ENCODE peak calls at places on chromosomes 11 and 22, in ten cellular contexts. M is Calu3, N is heart left ventricle, O is cardiac muscle cell, T is cardiac fibroblast, V is Caco-2, I is epithelial cell of esophagus, H is AG04449, P is uterus, X is neural crest cell. J is an unnamed sample.

GRCh38 chr11:2883717-2884423 is 1.7 kb downstream of the CDKN1C start:
- DNase-seq in M (no peak), N (peak), O (peak), T (peak), V (peak), I (no peak), H (no peak), P (no peak), X (no peak), J (no peak)

GRCh38 chr22:44031111-44031963 is 7.2 kb downstream of the PARVB start:
- DNase-seq in M (no peak), N (peak), O (no peak), T (peak), V (no peak), I (no peak), H (no peak), P (no peak), X (no peak), J (no peak)

GRCh38 chr11:6618117-6619020 is 853 bp downstream of the TPP1 start:
- DNase-seq in M (no peak), N (no peak), O (no peak), T (peak), V (no peak), I (peak), H (no peak), P (peak), X (no peak), J (peak)

GRCh38 chr11:24759742-24760141 is 262.9 kb downstream of the LUZP2 start:
- DNase-seq in M (no peak), N (no peak), O (no peak), T (no peak), V (no peak), I (no peak), H (no peak), P (no peak), X (no peak), J (no peak)

GRCh38 chr11:7571640-7572000 is 57.8 kb downstream of the PPFIBP2 start:
- DNase-seq in M (peak), N (peak), O (peak), T (peak), V (peak), I (peak), H (no peak), P (peak), X (peak), J (peak)

GRCh38 chr22:20151276-20151588 is 377 bp upstream of the CCDC188 start:
- DNase-seq in M (no peak), N (no peak), O (no peak), T (no peak), V (no peak), I (no peak), H (no peak), P (no peak), X (no peak), J (no peak)

GRCh38 chr11:16612801-16613400 is 125.5 kb upstream of the C11orf58 start:
- DNase-seq in M (no peak), N (no peak), O (peak), T (no peak), V (peak), I (peak), H (no peak), P (no peak), X (no peak), J (no peak)

GRCh38 chr11:119318240-119319135 is 1.6 kb upstream of the MCAM start:
- DNase-seq in M (no peak), N (peak), O (peak), T (peak), V (peak), I (peak), H (no peak), P (no peak), X (no peak), J (no peak)

GRCh38 chr11:93089474-93090102 is 108.2 kb downstream of the SLC36A4 start:
- DNase-seq in M (peak), N (no peak), O (peak), T (peak), V (peak), I (peak), H (no peak), P (no peak), X (no peak), J (no peak)

GRCh38 chr11:72812604-72812967 is 1.6 kb upstream of the ATG16L2 start:
- DNase-seq in M (no peak), N (no peak), O (peak), T (no peak), V (no peak), I (no peak), H (no peak), P (no peak), X (no peak), J (no peak)

GRCh38 chr11:73047773-73048371 is 94.2 kb downstream of the FCHSD2 start:
- DNase-seq in M (no peak), N (no peak), O (no peak), T (no peak), V (no peak), I (no peak), H (no peak), P (no peak), X (no peak), J (no peak)

GRCh38 chr11:65378208-65378927 is 4.1 kb downstream of the SLC25A45 start:
- DNase-seq in M (no peak), N (no peak), O (no peak), T (no peak), V (peak), I (no peak), H (no peak), P (no peak), X (no peak), J (no peak)

GRCh38 chr11:20109731-20110445 is 50.4 kb downstream of the DBX1 start:
- DNase-seq in M (no peak), N (no peak), O (no peak), T (no peak), V (no peak), I (no peak), H (no peak), P (no peak), X (no peak), J (no peak)

GRCh38 chr22:49534386-49534785 is 293.3 kb downstream of the BRD1 start:
- DNase-seq in M (no peak), N (no peak), O (no peak), T (no peak), V (no peak), I (no peak), H (no peak), P (no peak), X (no peak), J (peak)

GRCh38 chr22:26904483-26904882 is 247.1 kb downstream of the MIAT start:
- DNase-seq in M (no peak), N (no peak), O (no peak), T (no peak), V (no peak), I (no peak), H (no peak), P (no peak), X (no peak), J (no peak)

GRCh38 chr11:28464252-28464867 is 356.2 kb downstream of the METTL15 start:
- DNase-seq in M (no peak), N (no peak), O (no peak), T (peak), V (no peak), I (no peak), H (no peak), P (no peak), X (no peak), J (no peak)

GRCh38 chr22:45683248-45683647 is 11.6 kb downstream of the ATXN10 start:
- DNase-seq in M (no peak), N (no peak), O (no peak), T (no peak), V (no peak), I (no peak), H (no peak), P (no peak), X (no peak), J (no peak)

GRCh38 chr11:116512841-116513240 is 259.9 kb downstream of the BUD13 start:
- DNase-seq in M (no peak), N (no peak), O (no peak), T (no peak), V (no peak), I (no peak), H (no peak), P (no peak), X (no peak), J (no peak)

GRCh38 chr11:267491-267994 is 10.7 kb upstream of the NLRP6 start:
- DNase-seq in M (no peak), N (peak), O (no peak), T (no peak), V (no peak), I (no peak), H (no peak), P (no peak), X (no peak), J (peak)

GRCh38 chr11:132068556-132068955 is 698.1 kb downstream of the NTM start:
- DNase-seq in M (no peak), N (no peak), O (no peak), T (no peak), V (no peak), I (no peak), H (no peak), P (no peak), X (no peak), J (no peak)

GRCh38 chr11:68855205-68855978 is 13.7 kb upstream of the CPT1A start:
- DNase-seq in M (peak), N (peak), O (no peak), T (peak), V (no peak), I (no peak), H (no peak), P (peak), X (no peak), J (peak)

GRCh38 chr11:74677131-74677530 is 54.1 kb downstream of the CHRDL2 start:
- DNase-seq in M (no peak), N (peak), O (no peak), T (no peak), V (no peak), I (no peak), H (no peak), P (no peak), X (no peak), J (no peak)
- TF ChIP-seq CTCF in M (no peak), N (no peak), O (no peak), T (no peak), V (no peak), I (no peak), H (no peak), P (no peak), X (no peak), J (no peak)

DNA sequence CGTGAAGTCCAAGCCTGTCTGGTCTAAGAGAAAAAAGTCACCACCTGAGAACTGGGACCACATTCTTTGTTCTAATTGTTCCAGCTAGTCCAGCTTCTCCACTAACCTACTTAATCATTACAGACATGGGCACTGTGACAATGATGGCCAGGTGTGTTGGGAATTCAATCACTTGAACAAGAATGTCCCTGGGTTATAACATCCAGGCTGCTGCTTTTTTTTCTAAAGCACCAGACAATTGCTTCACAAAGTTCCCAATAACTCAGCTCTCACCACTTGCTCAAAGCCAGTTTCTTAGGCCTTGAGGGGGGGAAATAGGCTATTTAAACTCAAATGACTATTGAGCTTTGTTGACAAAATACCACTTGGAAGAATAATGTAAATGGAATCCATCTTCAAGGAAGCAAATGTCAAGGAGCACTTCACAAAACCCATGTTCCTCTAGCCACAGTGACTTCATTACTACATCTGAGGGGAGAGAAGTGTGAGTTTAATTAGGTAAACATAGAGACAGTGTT is 80.3 kb downstream of the ME3 start:
- DNase-seq in M (no peak), N (no peak), O (no peak), T (peak), V (no peak), I (peak), H (peak), P (no peak), X (no peak), J (no peak)
- TF ChIP-seq CTCF in M (no peak), N (no peak), O (no peak), T (no peak), V (no peak), I (no peak), H (no peak), P (no peak), X (no peak), J (no peak)

DNA sequence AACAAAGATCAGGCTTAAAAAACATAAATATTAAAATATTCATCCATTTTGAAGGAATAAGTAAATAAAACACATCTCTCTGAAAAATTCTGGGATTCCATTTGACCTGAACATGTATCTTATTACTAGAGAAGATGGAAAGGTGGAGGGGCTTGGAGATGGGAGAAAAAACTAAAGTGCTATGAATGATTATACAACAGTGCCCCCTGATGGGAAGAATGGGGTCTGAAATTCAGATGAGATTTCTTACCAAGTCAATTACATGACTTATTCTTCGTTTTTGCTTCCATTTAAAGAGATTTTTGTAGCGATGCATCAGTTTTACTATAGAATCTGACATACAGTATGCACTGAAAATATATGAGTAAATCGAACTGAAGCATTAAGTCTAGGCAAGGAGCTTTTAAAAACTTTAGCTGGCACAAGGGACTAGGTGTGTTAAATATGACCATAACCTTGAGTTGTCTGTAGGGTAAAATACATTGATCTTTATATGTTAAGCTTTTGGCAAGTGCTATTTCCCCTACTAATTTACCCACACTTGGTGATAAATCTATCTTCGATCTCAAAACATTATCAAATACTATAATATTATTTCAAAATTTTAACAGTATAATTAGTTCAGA is 718.8 kb downstream of the CNTN5 start:
- DNase-seq in M (peak), N (no peak), O (peak), T (peak), V (peak), I (peak), H (no peak), P (no peak), X (peak), J (no peak)
- TF ChIP-seq CTCF in M (no peak), N (peak), O (peak), T (peak), V (peak), I (peak), H (peak), P (no peak), X (peak), J (peak)

GRCh38 chr11:104130161-104130560 is 33.8 kb downstream of the PDGFD start:
- DNase-seq in M (no peak), N (no peak), O (no peak), T (no peak), V (no peak), I (no peak), H (no peak), P (no peak), X (no peak), J (no peak)
- TF ChIP-seq CTCF in M (no peak), N (no peak), O (no peak), T (no peak), V (peak), I (no peak), H (no peak), P (no peak), X (no peak), J (no peak)

DNA sequence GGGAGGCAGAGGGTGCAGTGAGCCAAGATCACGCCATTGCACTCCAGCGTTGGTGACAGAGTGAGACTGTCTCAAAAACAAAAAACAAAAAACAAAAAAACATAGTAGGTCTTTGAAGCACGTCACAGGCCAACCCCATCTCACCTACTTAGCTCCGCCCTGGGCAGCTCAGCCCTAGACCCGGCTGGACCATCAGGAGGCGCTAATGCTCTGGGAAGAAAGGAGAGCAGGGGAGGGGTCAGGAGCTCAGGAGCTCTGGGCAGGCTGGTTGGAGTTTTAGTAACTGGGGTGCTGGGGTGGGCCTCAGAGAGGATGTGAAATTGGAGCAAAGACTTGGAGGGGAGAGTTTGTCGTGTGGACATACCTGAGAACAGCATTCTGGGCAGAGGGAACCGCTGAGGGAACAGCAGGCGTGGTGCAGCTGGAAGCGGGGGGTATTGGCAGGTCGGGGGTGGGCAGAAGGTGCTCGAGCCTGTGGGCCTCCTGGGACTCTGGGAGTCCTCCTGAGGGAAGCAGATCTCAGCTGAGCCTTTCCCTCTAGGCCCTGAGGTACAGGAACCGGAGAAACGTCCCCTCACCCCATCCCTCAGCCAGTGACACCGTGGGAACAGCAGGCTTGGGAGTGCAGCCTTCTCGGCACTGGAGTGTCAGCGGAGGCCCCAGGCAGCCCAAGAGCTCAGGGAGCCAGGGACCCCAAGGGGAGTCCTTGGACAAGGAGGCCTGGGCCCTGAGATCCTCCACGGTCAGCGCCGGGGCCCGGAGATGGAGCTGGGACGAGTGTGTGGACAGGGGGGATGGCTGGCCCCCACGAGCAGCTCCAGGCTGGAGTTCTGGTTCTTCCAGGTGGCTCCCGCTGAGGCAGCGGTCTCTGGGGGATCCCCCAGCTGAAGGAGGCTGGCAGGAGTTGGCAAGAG is 2.2 kb upstream of the RPS6KA4 start:
- DNase-seq in M (peak), N (no peak), O (peak), T (peak), V (peak), I (peak), H (no peak), P (no peak), X (peak), J (peak)
- TF ChIP-seq CTCF in M (no peak), N (no peak), O (peak), T (peak), V (peak), I (peak), H (peak), P (no peak), X (peak), J (peak)

GRCh38 chr11:94602430-94603372 is 35.5 kb downstream of the PIWIL4 start:
- DNase-seq in M (peak), N (peak), O (peak), T (peak), V (peak), I (peak), H (peak), P (peak), X (no peak), J (peak)
- TF ChIP-seq CTCF in M (no peak), N (peak), O (peak), T (peak), V (peak), I (peak), H (peak), P (no peak), X (no peak), J (peak)

DNA sequence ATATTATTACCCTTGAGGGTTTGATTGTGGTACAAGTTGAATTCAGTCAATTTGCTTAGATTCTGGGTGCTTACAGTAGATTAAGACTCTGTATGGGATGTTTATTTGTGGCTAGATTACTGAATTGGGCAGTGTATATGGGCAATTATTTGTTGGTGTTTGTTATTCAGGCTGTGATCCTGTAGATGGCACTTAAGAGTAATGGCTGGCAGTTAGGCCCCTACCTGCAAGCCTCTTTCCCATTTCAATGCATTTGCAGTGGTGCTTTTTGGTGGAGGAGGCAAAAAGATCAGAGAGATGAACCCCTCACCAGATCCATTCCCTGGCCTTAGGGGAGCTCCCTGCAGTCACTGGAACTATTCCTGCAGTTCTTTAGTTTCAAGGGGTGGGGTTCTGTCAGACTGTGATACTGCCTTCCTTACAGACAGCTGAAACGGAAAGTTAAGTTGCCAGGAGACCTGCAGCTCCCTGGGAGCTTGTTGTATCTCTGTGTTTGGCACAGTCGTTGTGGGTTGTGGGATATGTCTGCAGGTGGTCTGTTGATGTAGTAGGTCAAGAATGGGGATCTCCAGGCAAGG is 199.5 kb downstream of the AASDHPPT start:
- DNase-seq in M (no peak), N (no peak), O (peak), T (peak), V (peak), I (peak), H (no peak), P (no peak), X (no peak), J (no peak)
- TF ChIP-seq CTCF in M (no peak), N (no peak), O (peak), T (peak), V (peak), I (peak), H (peak), P (no peak), X (peak), J (no peak)

DNA sequence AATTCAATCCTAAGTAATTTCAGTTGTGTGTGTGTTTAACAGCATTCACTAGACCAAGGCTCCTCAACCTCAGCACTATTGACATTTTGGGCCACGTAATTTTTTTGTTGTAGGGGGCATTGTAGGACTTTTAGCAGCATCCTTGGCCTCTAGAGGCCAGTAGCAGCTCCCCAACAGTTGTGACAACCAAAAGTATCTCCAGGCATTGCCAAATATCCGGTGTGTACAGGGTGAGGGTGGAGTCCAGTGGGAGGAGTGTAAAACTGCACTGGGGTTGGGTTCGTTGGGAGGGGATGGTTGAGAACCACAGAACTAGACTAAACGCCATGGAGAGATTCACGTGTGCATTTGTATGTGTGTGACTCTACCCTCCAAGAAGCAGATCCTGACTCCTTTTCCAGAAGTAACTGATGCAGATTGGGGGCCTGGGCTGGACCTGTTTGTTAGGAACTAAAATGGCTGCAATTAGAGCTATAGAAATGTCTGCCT is 5.9 kb upstream of the PHF21A start:
- DNase-seq in M (peak), N (peak), O (no peak), T (peak), V (peak), I (peak), H (no peak), P (no peak), X (no peak), J (no peak)
- TF ChIP-seq CTCF in M (peak), N (peak), O (peak), T (peak), V (peak), I (peak), H (peak), P (no peak), X (peak), J (peak)